ENCODE peak calls at places on chromosomes 2 and 18, in eight cellular contexts. One of them, this sample, is unnamed.

GRCh38 chr2:588041-588645 is 89.1 kb downstream of the TMEM18 start:
- DNase-seq in endothelial cell: no peak
- DNase-seq in activated CD4-positive, alpha-beta T cell treated with anti-CD3 and anti-CD28 coated beads, Interleukin-2, amount 10 ng/mL, durations not matched to agents 7 days and 5 days: no peak
- DNase-seq in neural progenitor cell: no peak
- DNase-seq in BJ: no peak
- DNase-seq in Caco-2: no peak
- DNase-seq in T-helper 9 cell: no peak
- DNase-seq in substantia nigra: no peak
- DNase-seq in this sample: no peak

GRCh38 chr18:51070545-51070944 is 40.5 kb downstream of the SMAD4 start:
- DNase-seq in endothelial cell: no peak
- DNase-seq in activated CD4-positive, alpha-beta T cell treated with anti-CD3 and anti-CD28 coated beads, Interleukin-2, amount 10 ng/mL, durations not matched to agents 7 days and 5 days: no peak
- DNase-seq in neural progenitor cell: no peak
- DNase-seq in BJ: peak
- DNase-seq in Caco-2: no peak
- DNase-seq in T-helper 9 cell: no peak
- DNase-seq in substantia nigra: no peak
- DNase-seq in this sample: no peak

GRCh38 chr2:19687260-19687659 is 214.5 kb downstream of the TTC32 start:
- DNase-seq in endothelial cell: no peak
- DNase-seq in activated CD4-positive, alpha-beta T cell treated with anti-CD3 and anti-CD28 coated beads, Interleukin-2, amount 10 ng/mL, durations not matched to agents 7 days and 5 days: no peak
- DNase-seq in neural progenitor cell: no peak
- DNase-seq in BJ: no peak
- DNase-seq in Caco-2: no peak
- DNase-seq in T-helper 9 cell: no peak
- DNase-seq in substantia nigra: no peak
- DNase-seq in this sample: no peak

GRCh38 chr2:85924522-85924921 is 35.7 kb upstream of the ST3GAL5 start:
- DNase-seq in endothelial cell: no peak
- DNase-seq in activated CD4-positive, alpha-beta T cell treated with anti-CD3 and anti-CD28 coated beads, Interleukin-2, amount 10 ng/mL, durations not matched to agents 7 days and 5 days: no peak
- DNase-seq in neural progenitor cell: no peak
- DNase-seq in BJ: no peak
- DNase-seq in Caco-2: no peak
- DNase-seq in T-helper 9 cell: no peak
- DNase-seq in substantia nigra: peak
- DNase-seq in this sample: no peak

GRCh38 chr2:54516842-54517241 is 60.7 kb downstream of the SPTBN1 start:
- DNase-seq in endothelial cell: no peak
- DNase-seq in activated CD4-positive, alpha-beta T cell treated with anti-CD3 and anti-CD28 coated beads, Interleukin-2, amount 10 ng/mL, durations not matched to agents 7 days and 5 days: no peak
- DNase-seq in neural progenitor cell: no peak
- DNase-seq in BJ: no peak
- DNase-seq in Caco-2: no peak
- DNase-seq in T-helper 9 cell: no peak
- DNase-seq in substantia nigra: no peak
- DNase-seq in this sample: no peak

GRCh38 chr2:235333076-235333475 is 160.8 kb upstream of the AGAP1 start:
- DNase-seq in endothelial cell: no peak
- DNase-seq in activated CD4-positive, alpha-beta T cell treated with anti-CD3 and anti-CD28 coated beads, Interleukin-2, amount 10 ng/mL, durations not matched to agents 7 days and 5 days: no peak
- DNase-seq in neural progenitor cell: no peak
- DNase-seq in BJ: no peak
- DNase-seq in Caco-2: peak
- DNase-seq in T-helper 9 cell: no peak
- DNase-seq in substantia nigra: no peak
- DNase-seq in this sample: no peak

GRCh38 chr2:69581774-69582581 is 61.6 kb downstream of the AAK1 start:
- DNase-seq in endothelial cell: no peak
- DNase-seq in activated CD4-positive, alpha-beta T cell treated with anti-CD3 and anti-CD28 coated beads, Interleukin-2, amount 10 ng/mL, durations not matched to agents 7 days and 5 days: no peak
- DNase-seq in neural progenitor cell: no peak
- DNase-seq in BJ: no peak
- DNase-seq in Caco-2: peak
- DNase-seq in T-helper 9 cell: no peak
- DNase-seq in substantia nigra: no peak
- DNase-seq in this sample: peak

GRCh38 chr18:9475643-9476580 is 599 bp downstream of the RALBP1 start:
- DNase-seq in endothelial cell: no peak
- DNase-seq in activated CD4-positive, alpha-beta T cell treated with anti-CD3 and anti-CD28 coated beads, Interleukin-2, amount 10 ng/mL, durations not matched to agents 7 days and 5 days: peak
- DNase-seq in neural progenitor cell: no peak
- DNase-seq in BJ: no peak
- DNase-seq in Caco-2: no peak
- DNase-seq in T-helper 9 cell: peak
- DNase-seq in substantia nigra: peak
- DNase-seq in this sample: no peak

GRCh38 chr2:16266571-16266970 is 326.2 kb downstream of the MYCN start:
- DNase-seq in endothelial cell: no peak
- DNase-seq in activated CD4-positive, alpha-beta T cell treated with anti-CD3 and anti-CD28 coated beads, Interleukin-2, amount 10 ng/mL, durations not matched to agents 7 days and 5 days: no peak
- DNase-seq in neural progenitor cell: no peak
- DNase-seq in BJ: no peak
- DNase-seq in Caco-2: no peak
- DNase-seq in T-helper 9 cell: no peak
- DNase-seq in substantia nigra: no peak
- DNase-seq in this sample: no peak

GRCh38 chr2:15912203-15912602 is 28.1 kb upstream of the MYCN start:
- DNase-seq in endothelial cell: no peak
- DNase-seq in activated CD4-positive, alpha-beta T cell treated with anti-CD3 and anti-CD28 coated beads, Interleukin-2, amount 10 ng/mL, durations not matched to agents 7 days and 5 days: no peak
- DNase-seq in neural progenitor cell: no peak
- DNase-seq in BJ: no peak
- DNase-seq in Caco-2: no peak
- DNase-seq in T-helper 9 cell: no peak
- DNase-seq in substantia nigra: peak
- DNase-seq in this sample: no peak

GRCh38 chr2:57881998-57882884 is 164.4 kb upstream of the VRK2 start:
- DNase-seq in endothelial cell: no peak
- DNase-seq in activated CD4-positive, alpha-beta T cell treated with anti-CD3 and anti-CD28 coated beads, Interleukin-2, amount 10 ng/mL, durations not matched to agents 7 days and 5 days: no peak
- DNase-seq in neural progenitor cell: no peak
- DNase-seq in BJ: peak
- DNase-seq in Caco-2: peak
- DNase-seq in T-helper 9 cell: no peak
- DNase-seq in substantia nigra: no peak
- DNase-seq in this sample: peak

GRCh38 chr18:69109686-69110085 is 291.0 kb upstream of the DOK6 start:
- DNase-seq in endothelial cell: no peak
- DNase-seq in activated CD4-positive, alpha-beta T cell treated with anti-CD3 and anti-CD28 coated beads, Interleukin-2, amount 10 ng/mL, durations not matched to agents 7 days and 5 days: no peak
- DNase-seq in neural progenitor cell: no peak
- DNase-seq in BJ: no peak
- DNase-seq in Caco-2: no peak
- DNase-seq in T-helper 9 cell: no peak
- DNase-seq in substantia nigra: no peak
- DNase-seq in this sample: no peak

GRCh38 chr2:177881001-177881748 is 191.4 kb downstream of the PDE11A start:
- DNase-seq in endothelial cell: no peak
- DNase-seq in activated CD4-positive, alpha-beta T cell treated with anti-CD3 and anti-CD28 coated beads, Interleukin-2, amount 10 ng/mL, durations not matched to agents 7 days and 5 days: no peak
- DNase-seq in neural progenitor cell: no peak
- DNase-seq in BJ: no peak
- DNase-seq in Caco-2: no peak
- DNase-seq in T-helper 9 cell: no peak
- DNase-seq in substantia nigra: no peak
- DNase-seq in this sample: peak

GRCh38 chr2:127910415-127910814 is 24.7 kb upstream of the AMMECR1L start:
- DNase-seq in endothelial cell: no peak
- DNase-seq in activated CD4-positive, alpha-beta T cell treated with anti-CD3 and anti-CD28 coated beads, Interleukin-2, amount 10 ng/mL, durations not matched to agents 7 days and 5 days: no peak
- DNase-seq in neural progenitor cell: no peak
- DNase-seq in BJ: no peak
- DNase-seq in Caco-2: no peak
- DNase-seq in T-helper 9 cell: no peak
- DNase-seq in substantia nigra: no peak
- DNase-seq in this sample: no peak